ENCODE peak calls at places on chromosomes 4 and X, in five cellular contexts. Q is COR-L47, T is nephron progenitor cell, O is mesothelial cell of epicardium, Y is LoVo. F is an unnamed sample.
A peak's percentile ranks its signal among the peaks of the same experiment; 100 is the strongest.

GRCh38 chrX:70452143-70452733 is 7.6 kb downstream of the DLG3 start:
- DNase-seq in Q (no peak), T (peak; percentile 65), O (peak; percentile 65), Y (peak; percentile 52), F (no peak)

GRCh38 chr4:153335665-153336064 is 8.8 kb upstream of the MND1 start:
- DNase-seq in Q (no peak), T (no peak), O (no peak), Y (no peak), F (no peak)

GRCh38 chrX:23540532-23540931 is 126.8 kb upstream of the PRDX4 start:
- DNase-seq in Q (no peak), T (no peak), O (no peak), Y (no peak), F (no peak)

GRCh38 chr4:21447320-21448055 is 501.1 kb downstream of the KCNIP4 start:
- DNase-seq in Q (no peak), T (no peak), O (no peak), Y (no peak), F (no peak)

GRCh38 chr4:12943069-12943468 is 541.1 kb downstream of the RAB28 start:
- DNase-seq in Q (no peak), T (no peak), O (no peak), Y (no peak), F (no peak)

GRCh38 chrX:10509397-10509796 is 111.0 kb downstream of the MID1 start:
- DNase-seq in Q (no peak), T (no peak), O (no peak), Y (no peak), F (no peak)

GRCh38 chr4:29046166-29046565 is 1674.0 kb upstream of the PCDH7 start:
- DNase-seq in Q (no peak), T (no peak), O (no peak), Y (no peak), F (no peak)

GRCh38 chrX:148691456-148691855 is 191.0 kb downstream of the AFF2 start:
- DNase-seq in Q (no peak), T (no peak), O (no peak), Y (no peak), F (no peak)

GRCh38 chr4:164134388-164134787 is 619.5 kb upstream of the SMIM31 start:
- DNase-seq in Q (no peak), T (no peak), O (no peak), Y (no peak), F (no peak)

GRCh38 chr4:95591278-95591677 is 42.5 kb upstream of the UNC5C start:
- DNase-seq in Q (no peak), T (no peak), O (no peak), Y (no peak), F (no peak)

GRCh38 chrX:72309297-72310071 is 3.8 kb upstream of the CITED1 start:
- DNase-seq in Q (no peak), T (no peak), O (no peak), Y (no peak), F (no peak)

GRCh38 chr4:122508083-122508482 is 51.6 kb upstream of the IL2 start:
- DNase-seq in Q (no peak), T (no peak), O (no peak), Y (no peak), F (no peak)

GRCh38 chrX:46573896-46574336 is 351 bp downstream of the CHST7 start:
- DNase-seq in Q (peak; percentile 64), T (peak; percentile 44), O (peak; percentile 49), Y (peak; percentile 46), F (peak; percentile 32)

GRCh38 chrX:1323315-1323714 is 13.3 kb upstream of the IL3RA start:
- DNase-seq in Q (no peak), T (peak; percentile 44), O (no peak), Y (peak; percentile 60), F (peak; percentile 20)

GRCh38 chrX:9816094-9816700 is 30.0 kb downstream of the SHROOM2 start:
- DNase-seq in Q (no peak), T (no peak), O (no peak), Y (no peak), F (no peak)

GRCh38 chrX:40299028-40299479 is 201.3 kb upstream of the BCOR start:
- DNase-seq in Q (no peak), T (peak; percentile 51), O (no peak), Y (no peak), F (no peak)

GRCh38 chr4:114599231-114600065 is 841 bp downstream of the UGT8 start:
- DNase-seq in Q (peak; percentile 49), T (peak; percentile 41), O (peak; percentile 61), Y (peak; percentile 44), F (peak; percentile 30)

GRCh38 chr4:183517781-183518180 is 12.9 kb downstream of the ING2 start:
- DNase-seq in Q (no peak), T (no peak), O (no peak), Y (no peak), F (no peak)

GRCh38 chrX:11381464-11381863 is 88.3 kb downstream of the AMELX start:
- DNase-seq in Q (peak; percentile 1), T (peak; percentile 20), O (no peak), Y (peak; percentile 34), F (peak; percentile 15)

GRCh38 chr4:153399358-153399757 is 54.9 kb downstream of the MND1 start:
- DNase-seq in Q (no peak), T (no peak), O (no peak), Y (no peak), F (no peak)

GRCh38 chrX:13996650-13997049 is 33.0 kb downstream of the GEMIN8 start:
- DNase-seq in Q (no peak), T (no peak), O (no peak), Y (no peak), F (no peak)

GRCh38 chrX:66074920-66075879 is 35.3 kb upstream of the VSIG4 start:
- DNase-seq in Q (no peak), T (no peak), O (no peak), Y (no peak), F (no peak)

GRCh38 chr4:106529348-106530033 is 160.9 kb upstream of the GIMD1 start:
- DNase-seq in Q (no peak), T (no peak), O (no peak), Y (no peak), F (no peak)

GRCh38 chr4:57080781-57081650 is 29.2 kb downstream of the IGFBP7 start:
- DNase-seq in Q (no peak), T (no peak), O (no peak), Y (no peak), F (no peak)

GRCh38 chr4:24778427-24779225 is 16.7 kb upstream of the SOD3 start:
- DNase-seq in Q (no peak), T (no peak), O (no peak), Y (no peak), F (no peak)

GRCh38 chrX:42519666-42520231 is 258.2 kb downstream of the PPP1R2C start:
- DNase-seq in Q (no peak), T (no peak), O (no peak), Y (peak; percentile 14), F (no peak)

GRCh38 chr4:117664706-117665444 is 369.4 kb upstream of the NDST3 start:
- DNase-seq in Q (no peak), T (no peak), O (no peak), Y (no peak), F (no peak)